ENCODE peak calls at places on chromosomes 2 and 18, in ten cellular contexts. One of them, this sample, is unnamed.

GRCh38 chr2:172516299-172516698 is 39.6 kb upstream of the PDK1 start:
- DNase-seq in stimulated activated CD4-positive, alpha-beta T cell treated with anti-CD3 and anti-CD28 coated beads, Interleukin-12 subunit alpha, Interleukin-12 subunit beta, amount 100 ng/mL, for 24 hours: no peak
- DNase-seq in LHCN-M2: peak
- DNase-seq in activated CD8-positive, alpha-beta memory T cell treated with anti-CD3 and anti-CD28 coated beads, Interleukin-2, amount 50 U/mL, for 48 hours: no peak
- DNase-seq in CD4-positive, alpha-beta T cell: no peak
- DNase-seq in activated T-cell treated with anti-CD3 and anti-CD28 coated beads, Interleukin-2, amount 50 U/mL, for 72 hours: no peak
- DNase-seq in GM10248: no peak
- DNase-seq in EH: peak
- DNase-seq in NCI-H510A: no peak
- DNase-seq in frontal cortex: no peak
- DNase-seq in this sample: no peak

GRCh38 chr2:95001701-95002100 is 23.8 kb upstream of the MAL start:
- DNase-seq in frontal cortex: no peak
- DNase-seq in activated CD8-positive, alpha-beta memory T cell treated with anti-CD3 and anti-CD28 coated beads, Interleukin-2, amount 50 U/mL, for 48 hours: no peak
- DNase-seq in GM10248: no peak
- DNase-seq in stimulated activated CD4-positive, alpha-beta T cell treated with anti-CD3 and anti-CD28 coated beads, Interleukin-12 subunit alpha, Interleukin-12 subunit beta, amount 100 ng/mL, for 24 hours: no peak
- DNase-seq in NCI-H510A: no peak
- DNase-seq in LHCN-M2: no peak
- DNase-seq in EH: no peak
- DNase-seq in CD4-positive, alpha-beta T cell: no peak
- DNase-seq in activated T-cell treated with anti-CD3 and anti-CD28 coated beads, Interleukin-2, amount 50 U/mL, for 72 hours: no peak
- DNase-seq in this sample: no peak

GRCh38 chr2:242098034-242098433 is 228.5 kb downstream of the RTP5 start:
- DNase-seq in LHCN-M2: no peak
- DNase-seq in stimulated activated CD4-positive, alpha-beta T cell treated with anti-CD3 and anti-CD28 coated beads, Interleukin-12 subunit alpha, Interleukin-12 subunit beta, amount 100 ng/mL, for 24 hours: no peak
- DNase-seq in activated T-cell treated with anti-CD3 and anti-CD28 coated beads, Interleukin-2, amount 50 U/mL, for 72 hours: no peak
- DNase-seq in CD4-positive, alpha-beta T cell: no peak
- DNase-seq in EH: no peak
- DNase-seq in activated CD8-positive, alpha-beta memory T cell treated with anti-CD3 and anti-CD28 coated beads, Interleukin-2, amount 50 U/mL, for 48 hours: no peak
- DNase-seq in GM10248: no peak
- DNase-seq in NCI-H510A: no peak
- DNase-seq in frontal cortex: no peak
- DNase-seq in this sample: no peak

GRCh38 chr2:108637304-108637669 is 82.0 kb upstream of the RANBP2 start:
- DNase-seq in NCI-H510A: no peak
- DNase-seq in GM10248: peak
- DNase-seq in CD4-positive, alpha-beta T cell: no peak
- DNase-seq in stimulated activated CD4-positive, alpha-beta T cell treated with anti-CD3 and anti-CD28 coated beads, Interleukin-12 subunit alpha, Interleukin-12 subunit beta, amount 100 ng/mL, for 24 hours: no peak
- DNase-seq in frontal cortex: peak
- DNase-seq in EH: peak
- DNase-seq in LHCN-M2: peak
- DNase-seq in activated CD8-positive, alpha-beta memory T cell treated with anti-CD3 and anti-CD28 coated beads, Interleukin-2, amount 50 U/mL, for 48 hours: no peak
- DNase-seq in activated T-cell treated with anti-CD3 and anti-CD28 coated beads, Interleukin-2, amount 50 U/mL, for 72 hours: no peak
- DNase-seq in this sample: peak

GRCh38 chr2:119616421-119616820 is 62.6 kb upstream of the TMEM177 start:
- DNase-seq in GM10248: no peak
- DNase-seq in stimulated activated CD4-positive, alpha-beta T cell treated with anti-CD3 and anti-CD28 coated beads, Interleukin-12 subunit alpha, Interleukin-12 subunit beta, amount 100 ng/mL, for 24 hours: no peak
- DNase-seq in NCI-H510A: no peak
- DNase-seq in frontal cortex: no peak
- DNase-seq in CD4-positive, alpha-beta T cell: no peak
- DNase-seq in activated T-cell treated with anti-CD3 and anti-CD28 coated beads, Interleukin-2, amount 50 U/mL, for 72 hours: no peak
- DNase-seq in EH: no peak
- DNase-seq in LHCN-M2: no peak
- DNase-seq in activated CD8-positive, alpha-beta memory T cell treated with anti-CD3 and anti-CD28 coated beads, Interleukin-2, amount 50 U/mL, for 48 hours: no peak
- DNase-seq in this sample: no peak

GRCh38 chr2:104857262-104858221 is 3.6 kb downstream of the POU3F3 start:
- DNase-seq in activated CD8-positive, alpha-beta memory T cell treated with anti-CD3 and anti-CD28 coated beads, Interleukin-2, amount 50 U/mL, for 48 hours: no peak
- DNase-seq in CD4-positive, alpha-beta T cell: no peak
- DNase-seq in stimulated activated CD4-positive, alpha-beta T cell treated with anti-CD3 and anti-CD28 coated beads, Interleukin-12 subunit alpha, Interleukin-12 subunit beta, amount 100 ng/mL, for 24 hours: no peak
- DNase-seq in EH: no peak
- DNase-seq in GM10248: peak
- DNase-seq in activated T-cell treated with anti-CD3 and anti-CD28 coated beads, Interleukin-2, amount 50 U/mL, for 72 hours: no peak
- DNase-seq in LHCN-M2: no peak
- DNase-seq in NCI-H510A: no peak
- DNase-seq in frontal cortex: peak
- DNase-seq in this sample: no peak

GRCh38 chr2:173866858-173867620 is 98.1 kb downstream of the SP3 start:
- DNase-seq in frontal cortex: no peak
- DNase-seq in activated CD8-positive, alpha-beta memory T cell treated with anti-CD3 and anti-CD28 coated beads, Interleukin-2, amount 50 U/mL, for 48 hours: no peak
- DNase-seq in CD4-positive, alpha-beta T cell: no peak
- DNase-seq in activated T-cell treated with anti-CD3 and anti-CD28 coated beads, Interleukin-2, amount 50 U/mL, for 72 hours: no peak
- DNase-seq in GM10248: no peak
- DNase-seq in LHCN-M2: peak
- DNase-seq in EH: peak
- DNase-seq in stimulated activated CD4-positive, alpha-beta T cell treated with anti-CD3 and anti-CD28 coated beads, Interleukin-12 subunit alpha, Interleukin-12 subunit beta, amount 100 ng/mL, for 24 hours: no peak
- DNase-seq in NCI-H510A: no peak
- DNase-seq in this sample: peak

GRCh38 chr2:218717262-218717661 is 6.6 kb downstream of the TTLL4 start:
- DNase-seq in NCI-H510A: no peak
- DNase-seq in activated T-cell treated with anti-CD3 and anti-CD28 coated beads, Interleukin-2, amount 50 U/mL, for 72 hours: no peak
- DNase-seq in GM10248: no peak
- DNase-seq in LHCN-M2: no peak
- DNase-seq in activated CD8-positive, alpha-beta memory T cell treated with anti-CD3 and anti-CD28 coated beads, Interleukin-2, amount 50 U/mL, for 48 hours: no peak
- DNase-seq in frontal cortex: no peak
- DNase-seq in stimulated activated CD4-positive, alpha-beta T cell treated with anti-CD3 and anti-CD28 coated beads, Interleukin-12 subunit alpha, Interleukin-12 subunit beta, amount 100 ng/mL, for 24 hours: no peak
- DNase-seq in EH: peak
- DNase-seq in CD4-positive, alpha-beta T cell: no peak
- DNase-seq in this sample: no peak

GRCh38 chr2:215454519-215454918 is 18.7 kb upstream of the FN1 start:
- DNase-seq in activated T-cell treated with anti-CD3 and anti-CD28 coated beads, Interleukin-2, amount 50 U/mL, for 72 hours: no peak
- DNase-seq in stimulated activated CD4-positive, alpha-beta T cell treated with anti-CD3 and anti-CD28 coated beads, Interleukin-12 subunit alpha, Interleukin-12 subunit beta, amount 100 ng/mL, for 24 hours: no peak
- DNase-seq in EH: peak
- DNase-seq in GM10248: peak
- DNase-seq in LHCN-M2: peak
- DNase-seq in activated CD8-positive, alpha-beta memory T cell treated with anti-CD3 and anti-CD28 coated beads, Interleukin-2, amount 50 U/mL, for 48 hours: no peak
- DNase-seq in frontal cortex: no peak
- DNase-seq in CD4-positive, alpha-beta T cell: no peak
- DNase-seq in NCI-H510A: no peak
- DNase-seq in this sample: no peak

GRCh38 chr2:162007447-162008040 is 66.5 kb downstream of the DPP4 start:
- DNase-seq in NCI-H510A: no peak
- DNase-seq in CD4-positive, alpha-beta T cell: no peak
- DNase-seq in activated CD8-positive, alpha-beta memory T cell treated with anti-CD3 and anti-CD28 coated beads, Interleukin-2, amount 50 U/mL, for 48 hours: no peak
- DNase-seq in frontal cortex: no peak
- DNase-seq in EH: peak
- DNase-seq in GM10248: no peak
- DNase-seq in activated T-cell treated with anti-CD3 and anti-CD28 coated beads, Interleukin-2, amount 50 U/mL, for 72 hours: no peak
- DNase-seq in stimulated activated CD4-positive, alpha-beta T cell treated with anti-CD3 and anti-CD28 coated beads, Interleukin-12 subunit alpha, Interleukin-12 subunit beta, amount 100 ng/mL, for 24 hours: no peak
- DNase-seq in LHCN-M2: no peak
- DNase-seq in this sample: no peak

GRCh38 chr2:100791294-100791935 is 28.5 kb upstream of the NPAS2 start:
- DNase-seq in CD4-positive, alpha-beta T cell: no peak
- DNase-seq in activated T-cell treated with anti-CD3 and anti-CD28 coated beads, Interleukin-2, amount 50 U/mL, for 72 hours: no peak
- DNase-seq in LHCN-M2: no peak
- DNase-seq in activated CD8-positive, alpha-beta memory T cell treated with anti-CD3 and anti-CD28 coated beads, Interleukin-2, amount 50 U/mL, for 48 hours: no peak
- DNase-seq in frontal cortex: no peak
- DNase-seq in EH: no peak
- DNase-seq in GM10248: no peak
- DNase-seq in stimulated activated CD4-positive, alpha-beta T cell treated with anti-CD3 and anti-CD28 coated beads, Interleukin-12 subunit alpha, Interleukin-12 subunit beta, amount 100 ng/mL, for 24 hours: no peak
- DNase-seq in NCI-H510A: no peak
- DNase-seq in this sample: no peak

GRCh38 chr18:32919799-32920198 is 147.0 kb upstream of the KLHL14 start:
- DNase-seq in CD4-positive, alpha-beta T cell: no peak
- DNase-seq in GM10248: peak
- DNase-seq in activated CD8-positive, alpha-beta memory T cell treated with anti-CD3 and anti-CD28 coated beads, Interleukin-2, amount 50 U/mL, for 48 hours: no peak
- DNase-seq in frontal cortex: no peak
- DNase-seq in NCI-H510A: peak
- DNase-seq in activated T-cell treated with anti-CD3 and anti-CD28 coated beads, Interleukin-2, amount 50 U/mL, for 72 hours: peak
- DNase-seq in stimulated activated CD4-positive, alpha-beta T cell treated with anti-CD3 and anti-CD28 coated beads, Interleukin-12 subunit alpha, Interleukin-12 subunit beta, amount 100 ng/mL, for 24 hours: no peak
- DNase-seq in EH: no peak
- DNase-seq in LHCN-M2: peak
- DNase-seq in this sample: no peak

GRCh38 chr18:26003391-26003790 is 87.0 kb downstream of the SS18 start:
- DNase-seq in stimulated activated CD4-positive, alpha-beta T cell treated with anti-CD3 and anti-CD28 coated beads, Interleukin-12 subunit alpha, Interleukin-12 subunit beta, amount 100 ng/mL, for 24 hours: no peak
- DNase-seq in EH: no peak
- DNase-seq in activated T-cell treated with anti-CD3 and anti-CD28 coated beads, Interleukin-2, amount 50 U/mL, for 72 hours: no peak
- DNase-seq in GM10248: no peak
- DNase-seq in frontal cortex: no peak
- DNase-seq in LHCN-M2: no peak
- DNase-seq in CD4-positive, alpha-beta T cell: no peak
- DNase-seq in activated CD8-positive, alpha-beta memory T cell treated with anti-CD3 and anti-CD28 coated beads, Interleukin-2, amount 50 U/mL, for 48 hours: no peak
- DNase-seq in NCI-H510A: no peak
- DNase-seq in this sample: no peak

GRCh38 chr2:31275976-31276375 is 42.0 kb downstream of the EHD3 start:
- DNase-seq in activated CD8-positive, alpha-beta memory T cell treated with anti-CD3 and anti-CD28 coated beads, Interleukin-2, amount 50 U/mL, for 48 hours: no peak
- DNase-seq in EH: no peak
- DNase-seq in stimulated activated CD4-positive, alpha-beta T cell treated with anti-CD3 and anti-CD28 coated beads, Interleukin-12 subunit alpha, Interleukin-12 subunit beta, amount 100 ng/mL, for 24 hours: no peak
- DNase-seq in CD4-positive, alpha-beta T cell: no peak
- DNase-seq in NCI-H510A: no peak
- DNase-seq in GM10248: no peak
- DNase-seq in LHCN-M2: peak
- DNase-seq in frontal cortex: no peak
- DNase-seq in activated T-cell treated with anti-CD3 and anti-CD28 coated beads, Interleukin-2, amount 50 U/mL, for 72 hours: no peak
- DNase-seq in this sample: peak

GRCh38 chr2:63926800-63927199 is 85.1 kb downstream of the UGP2 start:
- DNase-seq in activated CD8-positive, alpha-beta memory T cell treated with anti-CD3 and anti-CD28 coated beads, Interleukin-2, amount 50 U/mL, for 48 hours: no peak
- DNase-seq in LHCN-M2: no peak
- DNase-seq in frontal cortex: no peak
- DNase-seq in EH: no peak
- DNase-seq in CD4-positive, alpha-beta T cell: no peak
- DNase-seq in stimulated activated CD4-positive, alpha-beta T cell treated with anti-CD3 and anti-CD28 coated beads, Interleukin-12 subunit alpha, Interleukin-12 subunit beta, amount 100 ng/mL, for 24 hours: no peak
- DNase-seq in GM10248: no peak
- DNase-seq in NCI-H510A: no peak
- DNase-seq in activated T-cell treated with anti-CD3 and anti-CD28 coated beads, Interleukin-2, amount 50 U/mL, for 72 hours: no peak
- DNase-seq in this sample: no peak

GRCh38 chr2:201809633-201810032 is 3.3 kb downstream of the CDK15 start:
- DNase-seq in EH: no peak
- DNase-seq in CD4-positive, alpha-beta T cell: no peak
- DNase-seq in LHCN-M2: no peak
- DNase-seq in frontal cortex: no peak
- DNase-seq in stimulated activated CD4-positive, alpha-beta T cell treated with anti-CD3 and anti-CD28 coated beads, Interleukin-12 subunit alpha, Interleukin-12 subunit beta, amount 100 ng/mL, for 24 hours: no peak
- DNase-seq in activated T-cell treated with anti-CD3 and anti-CD28 coated beads, Interleukin-2, amount 50 U/mL, for 72 hours: no peak
- DNase-seq in activated CD8-positive, alpha-beta memory T cell treated with anti-CD3 and anti-CD28 coated beads, Interleukin-2, amount 50 U/mL, for 48 hours: no peak
- DNase-seq in NCI-H510A: no peak
- DNase-seq in GM10248: no peak
- DNase-seq in this sample: no peak